ENCODE peak calls at places on chromosomes 7 and 10, in ten cellular contexts. E is sigmoid colon, Q is fibroblast of pulmonary artery, Y is choroid plexus epithelial cell, U is lung, M is BJ, W is heart right ventricle, B is heart left ventricle, V is psoas muscle, D is left ventricle myocardium inferior. H is an unnamed sample.

GRCh38 chr10:76459016-76459415 is 1027.6 kb downstream of the LRMDA start:
- DNase-seq in V (no peak), U (no peak), Y (no peak), Q (no peak), W (peak; percentile 14), B (no peak), M (no peak), E (peak; percentile 85), D (no peak), H (no peak)

GRCh38 chr7:36153571-36154097 is 580 bp downstream of the EEPD1 start:
- DNase-seq in Y (no peak), Q (no peak), W (no peak), B (peak; percentile 40), E (peak; percentile 77), M (no peak), V (no peak), D (no peak), U (peak; percentile 39), H (peak; percentile 79)

GRCh38 chr7:7554021-7554432 is 12.7 kb upstream of the MIOS start:
- DNase-seq in W (no peak), Q (peak; percentile 24), V (peak; percentile 18), E (no peak), B (no peak), D (no peak), M (peak; percentile 70), U (no peak), Y (no peak), H (no peak)

GRCh38 chr10:19877466-19878255 is 61.4 kb downstream of the PLXDC2 start:
- DNase-seq in V (no peak), E (no peak), W (no peak), Q (no peak), D (no peak), Y (peak; percentile 16), M (no peak), U (no peak), B (no peak), H (no peak)

GRCh38 chr7:107564553-107565298 is 955 bp downstream of the DUS4L start:
- DNase-seq in E (no peak), W (no peak), Y (peak; percentile 67), B (no peak), M (peak; percentile 59), Q (peak; percentile 76), U (no peak), V (no peak), D (no peak), H (no peak)

GRCh38 chr10:61896854-61897661 is 4.4 kb upstream of the ARID5B start:
- DNase-seq in M (no peak), Y (peak; percentile 82), D (peak; percentile 38), W (peak; percentile 69), V (peak; percentile 53), U (peak; percentile 73), E (peak; percentile 73), Q (peak; percentile 85), B (peak; percentile 64), H (peak; percentile 76)

GRCh38 chr10:111511751-111512150 is 434.9 kb downstream of the ADRA2A start:
- DNase-seq in W (no peak), V (no peak), Q (no peak), B (no peak), D (no peak), Y (no peak), E (no peak), U (no peak), M (no peak), H (no peak)

GRCh38 chr7:94449151-94449725 is 54.5 kb downstream of the COL1A2 start:
- DNase-seq in B (no peak), V (no peak), Y (peak; percentile 75), E (no peak), Q (peak; percentile 75), M (no peak), D (no peak), U (no peak), W (no peak), H (no peak)

GRCh38 chr10:76868088-76868949 is 769.3 kb downstream of the KCNMA1 start:
- DNase-seq in V (no peak), Q (no peak), B (no peak), W (no peak), U (no peak), M (peak; percentile 40), E (no peak), Y (no peak), D (no peak), H (no peak)

GRCh38 chr7:88226886-88227516 is 7.2 kb upstream of the SRI start:
- DNase-seq in Y (peak; percentile 74), M (no peak), E (no peak), V (no peak), Q (peak; percentile 81), W (no peak), D (no peak), B (no peak), U (peak; percentile 35), H (no peak)

GRCh38 chr10:101367569-101368453 is 13.8 kb downstream of the BTRC start:
- DNase-seq in B (no peak), Y (peak; percentile 80), M (no peak), E (no peak), V (no peak), W (no peak), Q (peak; percentile 86), U (no peak), D (no peak), H (no peak)

GRCh38 chr7:156765901-156766656 is 125.5 kb downstream of the RNF32 start:
- DNase-seq in U (no peak), D (no peak), Q (no peak), Y (no peak), B (no peak), W (no peak), M (no peak), E (no peak), V (no peak), H (no peak)

GRCh38 chr7:11648980-11649379 is 183.0 kb downstream of the THSD7A start:
- DNase-seq in U (no peak), Q (peak; percentile 88), B (no peak), D (no peak), V (no peak), M (no peak), Y (peak; percentile 98), W (peak; percentile 10), E (no peak), H (no peak)

GRCh38 chr7:31776616-31777015 is 89.6 kb downstream of the PPP1R17 start:
- DNase-seq in Q (peak; percentile 61), W (no peak), M (peak; percentile 57), U (no peak), V (no peak), Y (peak; percentile 44), B (no peak), E (no peak), D (no peak), H (no peak)

GRCh38 chr7:77727936-77728701 is 31.9 kb downstream of the RSBN1L start:
- DNase-seq in Y (peak; percentile 69), B (no peak), M (peak; percentile 24), D (no peak), E (no peak), U (no peak), V (no peak), W (no peak), Q (peak; percentile 47), H (no peak)

GRCh38 chr10:102435529-102436233 is 3.3 kb upstream of the CUEDC2 start:
- DNase-seq in B (no peak), M (no peak), V (peak; percentile 31), W (no peak), E (no peak), D (no peak), U (peak; percentile 51), Y (peak; percentile 38), Q (peak; percentile 54), H (no peak)
- H3K4me3 ChIP-seq in B (no peak overlapping the region), M (peak overlapping the region; percentile 9), V (peak overlapping the region; percentile 32), W (no peak overlapping the region), E (no peak overlapping the region), D (peak overlapping the region; percentile 34), U (no peak overlapping the region), Y (peak overlapping the region; percentile 56), Q (peak overlapping the region; percentile 57), H (peak overlapping the region; percentile 47)

DNA sequence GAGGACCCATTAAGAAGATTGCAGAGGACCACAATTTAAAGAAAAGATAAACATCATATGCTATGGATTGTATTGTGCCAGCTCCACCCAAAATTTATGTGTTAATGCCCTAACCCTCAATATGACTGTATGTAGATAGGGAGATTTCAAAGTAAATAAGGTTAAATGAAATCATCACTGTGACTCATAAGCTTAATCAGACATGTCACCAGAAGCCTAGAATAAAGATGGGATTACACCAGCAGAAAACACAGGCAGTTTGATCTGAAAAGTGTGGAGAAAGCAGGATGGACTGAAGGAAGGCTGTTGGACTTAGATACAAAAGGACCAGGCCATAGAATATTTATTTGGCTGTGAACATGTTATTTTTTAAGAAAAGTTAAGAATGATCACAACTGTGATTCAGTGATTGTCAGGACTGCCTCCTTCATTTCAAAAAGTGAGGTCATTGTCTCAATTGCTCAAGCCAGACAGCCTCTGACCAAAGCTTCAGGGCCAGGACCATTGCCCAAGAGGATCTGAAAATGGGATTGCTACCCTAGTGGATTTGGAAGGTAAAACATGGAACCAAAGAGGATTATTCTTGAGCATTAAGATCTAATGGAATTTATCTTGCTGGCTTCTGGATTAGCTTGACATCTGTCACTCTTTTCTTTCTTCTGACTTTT is 270.8 kb upstream of the POM121L12 start:
- DNase-seq in Q (no peak), V (no peak), B (no peak), Y (no peak), U (no peak), M (no peak), W (no peak), D (no peak), E (no peak), H (no peak)
- TF ChIP-seq CTCF in Q (no peak), V (no peak), B (no peak), Y (no peak), U (no peak), M (no peak), W (no peak), D (no peak), E (no peak), H (no peak)

GRCh38 chr7:143172354-143172753 is 10.9 kb upstream of the TAS2R39 start:
- DNase-seq in E (peak; percentile 67), Q (peak; percentile 31), U (peak; percentile 72), W (no peak), D (no peak), Y (peak; percentile 17), M (no peak), B (no peak), V (no peak), H (no peak)
- H3K4me3 ChIP-seq in E (no peak overlapping the region), Q (no peak overlapping the region), U (no peak overlapping the region), W (no peak overlapping the region), D (no peak overlapping the region), Y (no peak overlapping the region), M (no peak overlapping the region), B (no peak overlapping the region), V (peak overlapping the region; percentile 51), H (peak overlapping the region; percentile 42)

DNA sequence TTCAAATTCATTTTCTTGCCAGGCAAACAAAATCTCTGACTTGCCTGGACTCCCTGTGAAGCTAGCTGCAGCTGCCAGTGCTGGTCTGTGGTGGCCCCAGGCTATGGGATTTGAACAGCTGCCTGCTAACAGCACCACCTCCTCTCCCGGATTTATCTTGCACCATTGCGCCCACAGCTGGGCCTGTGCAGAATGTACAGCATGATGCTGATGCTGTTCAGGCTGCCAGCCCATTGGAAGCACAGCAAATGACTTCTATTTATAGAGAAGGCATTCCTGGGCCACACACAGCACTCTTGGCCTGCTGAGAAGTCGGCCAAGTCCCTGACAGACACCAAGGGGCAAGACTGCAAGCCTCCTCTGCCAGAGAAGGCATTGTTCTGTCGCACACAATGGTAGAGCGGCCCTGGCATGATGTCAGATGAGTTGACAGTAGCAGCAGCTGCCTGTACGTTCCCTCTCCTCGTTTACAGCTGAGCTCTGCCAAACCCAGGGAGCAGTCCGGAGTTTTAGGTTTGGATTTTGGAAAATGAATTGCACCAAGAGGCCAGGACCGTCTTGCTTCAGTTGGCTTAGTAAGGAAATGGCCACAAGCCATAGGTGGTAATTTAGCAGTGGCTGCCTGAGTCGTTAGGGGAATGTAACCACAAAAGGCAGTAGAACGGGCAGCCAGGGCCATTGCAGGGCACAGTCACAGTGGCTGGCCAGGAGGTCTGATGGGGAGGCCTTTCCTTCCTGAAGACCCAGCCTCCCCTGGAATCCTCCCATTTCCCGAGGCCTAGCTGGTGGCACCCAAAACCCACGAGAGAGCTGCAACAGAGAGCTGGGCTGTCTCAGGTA is 38.5 kb downstream of the MTURN start:
- DNase-seq in U (peak; percentile 65), D (peak; percentile 74), Y (peak; percentile 74), E (peak; percentile 93), M (peak; percentile 95), V (peak; percentile 84), W (peak; percentile 75), Q (peak; percentile 75), B (peak; percentile 78), H (peak; percentile 89)
- TF ChIP-seq CTCF in U (no peak), D (peak; percentile 33), Y (peak; percentile 28), E (no peak), M (peak; percentile 62), V (no peak), W (peak; percentile 21), Q (peak; percentile 6), B (peak; percentile 22), H (no peak)